ENCODE peak calls at places on chromosomes 1 and 21, in seven cellular contexts. D is OCI-LY7; Y is effector memory CD8-positive, alpha-beta T cell; L is A172; N is NCI-H2171; J is activated T-helper 9 cell treated with anti-CD3 and anti-CD28 coated beads, Interleukin-2, amount 50 U/mL, for 16 hours; G is CD8-positive, alpha-beta memory T cell. A is an unnamed sample.

GRCh38 chr21:36104306-36105300 is 30.3 kb upstream of the CBR3 start:
- DNase-seq in D (no peak), Y (peak), L (peak), N (no peak), J (peak), G (peak), A (no peak)

GRCh38 chr1:21552715-21553114 is 43.5 kb downstream of the ALPL start:
- DNase-seq in D (no peak), Y (no peak), L (peak), N (no peak), J (no peak), G (no peak), A (no peak)

GRCh38 chr1:227577500-227577899 is 14.1 kb downstream of the ZNF678 start:
- DNase-seq in D (no peak), Y (no peak), L (no peak), N (no peak), J (no peak), G (no peak), A (no peak)

GRCh38 chr1:89546934-89547562 is 22.4 kb downstream of the LRRC8B start:
- DNase-seq in D (no peak), Y (no peak), L (no peak), N (no peak), J (no peak), G (no peak), A (no peak)

GRCh38 chr1:11670747-11671146 is 6.7 kb downstream of the FBXO6 start:
- DNase-seq in D (no peak), Y (no peak), L (no peak), N (no peak), J (no peak), G (no peak), A (no peak)

GRCh38 chr1:156608036-156608674 is 6.9 kb upstream of the GPATCH4 start:
- DNase-seq in D (peak), Y (peak), L (peak), N (peak), J (no peak), G (peak), A (peak)

GRCh38 chr1:164647211-164647610 is 88.2 kb downstream of the PBX1 start:
- DNase-seq in D (no peak), Y (no peak), L (no peak), N (no peak), J (no peak), G (no peak), A (no peak)

GRCh38 chr1:50488403-50488802 is 65.2 kb upstream of the DMRTA2 start:
- DNase-seq in D (no peak), Y (no peak), L (no peak), N (no peak), J (no peak), G (no peak), A (no peak)

GRCh38 chr21:45142916-45143315 is 68.5 kb downstream of the ADARB1 start:
- DNase-seq in D (no peak), Y (no peak), L (no peak), N (no peak), J (no peak), G (no peak), A (no peak)

GRCh38 chr21:21003701-21004100 is 5.5 kb downstream of the NCAM2 start:
- DNase-seq in D (peak), Y (no peak), L (peak), N (no peak), J (no peak), G (no peak), A (no peak)

GRCh38 chr1:201361652-201362504 is 15.6 kb downstream of the TNNT2 start:
- DNase-seq in D (peak), Y (no peak), L (peak), N (peak), J (no peak), G (no peak), A (peak)

GRCh38 chr1:234958702-234959649 is 169.7 kb downstream of the TOMM20 start:
- DNase-seq in D (no peak), Y (no peak), L (no peak), N (no peak), J (no peak), G (no peak), A (no peak)

GRCh38 chr1:159991513-159991912 is 37.5 kb upstream of the SLAMF9 start:
- DNase-seq in D (peak), Y (no peak), L (no peak), N (no peak), J (no peak), G (no peak), A (no peak)

GRCh38 chr1:226657788-226658537 is 81.1 kb downstream of the ITPKB start:
- DNase-seq in D (no peak), Y (no peak), L (no peak), N (peak), J (no peak), G (no peak), A (no peak)

GRCh38 chr1:218361298-218362065 is 16.3 kb downstream of the TGFB2 start:
- DNase-seq in D (no peak), Y (no peak), L (peak), N (peak), J (no peak), G (no peak), A (no peak)

GRCh38 chr1:8858112-8858668 is 20.3 kb downstream of the ENO1 start:
- DNase-seq in D (no peak), Y (no peak), L (peak), N (no peak), J (no peak), G (no peak), A (no peak)

GRCh38 chr1:208179303-208179702 is 64.9 kb downstream of the PLXNA2 start:
- DNase-seq in D (no peak), Y (no peak), L (peak), N (no peak), J (no peak), G (no peak), A (no peak)

GRCh38 chr1:226061793-226062557 is 541 bp upstream of the H3-3A start:
- DNase-seq in D (peak), Y (peak), L (peak), N (peak), J (no peak), G (no peak), A (no peak)

GRCh38 chr1:27569088-27569459 is 34.9 kb downstream of the AHDC1 start:
- DNase-seq in D (no peak), Y (no peak), L (no peak), N (no peak), J (no peak), G (no peak), A (no peak)

GRCh38 chr1:10694274-10694632 is 102.2 kb downstream of the CASZ1 start:
- DNase-seq in D (peak), Y (no peak), L (no peak), N (no peak), J (peak), G (peak), A (peak)

GRCh38 chr1:202067188-202067977 is 55.3 kb upstream of the GPR37L1 start:
- DNase-seq in D (no peak), Y (no peak), L (no peak), N (no peak), J (no peak), G (no peak), A (no peak)

GRCh38 chr1:171292799-171293198 is 21.2 kb upstream of the FMO4 start:
- DNase-seq in D (no peak), Y (no peak), L (no peak), N (no peak), J (no peak), G (no peak), A (no peak)